ENCODE peak calls at places on chromosomes 13 and 19, in eight cellular contexts. E is transverse colon, I is foreskin keratinocyte, B is psoas muscle, Q is brain microvascular endothelial cell, U is progenitor cell of endocrine pancreas, V is GM12865, S is kidney epithelial cell. K is an unnamed sample.
A peak's percentile ranks its signal among the peaks of the same experiment; 100 is the strongest.

GRCh38 chr13:30745917-30746686 is 10.8 kb downstream of the ALOX5AP start:
- DNase-seq in E (peak; percentile 54), I (no peak), B (no peak), Q (no peak), U (no peak), V (no peak), S (no peak), K (no peak)

GRCh38 chr13:89740994-89741678 is 1606.4 kb upstream of the MIR17HG start:
- DNase-seq in E (no peak), I (no peak), B (no peak), Q (no peak), U (no peak), V (no peak), S (no peak), K (no peak)

GRCh38 chr19:38433268-38433733 is at the start of gene RYR1:
- DNase-seq in E (peak; percentile 40), I (no peak), B (peak; percentile 86), Q (peak; percentile 5), U (no peak), V (peak; percentile 30), S (no peak), K (peak; percentile 91)

GRCh38 chr19:48746738-48747575 is at the start of gene IZUMO1:
- DNase-seq in E (peak; percentile 57), I (peak; percentile 51), B (peak; percentile 77), Q (peak; percentile 94), U (peak; percentile 48), V (peak; percentile 40), S (peak; percentile 72), K (peak; percentile 84)

GRCh38 chr13:108496364-108497215 is 132.8 kb upstream of the MYO16 start:
- DNase-seq in E (no peak), I (peak; percentile 2), B (no peak), Q (no peak), U (no peak), V (no peak), S (no peak), K (peak; percentile 18)

GRCh38 chr19:51501594-51502263 is at the start of gene SIGLEC12:
- DNase-seq in E (peak; percentile 28), I (no peak), B (peak; percentile 21), Q (no peak), U (no peak), V (peak; percentile 9), S (no peak), K (peak; percentile 41)

GRCh38 chr19:387777-388176 is 21.2 kb downstream of the C2CD4C start:
- DNase-seq in E (no peak), I (no peak), B (no peak), Q (no peak), U (no peak), V (no peak), S (no peak), K (no peak)

GRCh38 chr13:112510002-112510780 is 77.8 kb downstream of the TUBGCP3 start:
- DNase-seq in E (no peak), I (peak; percentile 25), B (no peak), Q (peak; percentile 56), U (no peak), V (peak; percentile 38), S (peak; percentile 39), K (peak; percentile 45)

GRCh38 chr13:108968566-108968965 is 339.2 kb downstream of the MYO16 start:
- DNase-seq in E (no peak), I (no peak), B (no peak), Q (no peak), U (no peak), V (no peak), S (no peak), K (no peak)

GRCh38 chr13:32254416-32254815 is 60.7 kb downstream of the ZAR1L start:
- DNase-seq in E (no peak), I (no peak), B (no peak), Q (no peak), U (no peak), V (no peak), S (no peak), K (no peak)

GRCh38 chr13:50352720-50353491 is 337.7 kb downstream of the KCNRG start:
- DNase-seq in E (no peak), I (peak; percentile 7), B (no peak), Q (no peak), U (no peak), V (no peak), S (no peak), K (no peak)

GRCh38 chr13:86269511-86269910 is 470.3 kb upstream of the SLITRK6 start:
- DNase-seq in E (no peak), I (no peak), B (no peak), Q (no peak), U (no peak), V (no peak), S (no peak), K (no peak)

GRCh38 chr13:59368652-59369051 is 795.1 kb downstream of the DIAPH3 start:
- DNase-seq in E (no peak), I (no peak), B (no peak), Q (no peak), U (no peak), V (no peak), S (no peak), K (no peak)

GRCh38 chr19:18164072-18164471 is 9.5 kb upstream of the IFI30 start:
- DNase-seq in E (no peak), I (no peak), B (no peak), Q (no peak), U (no peak), V (no peak), S (no peak), K (no peak)

GRCh38 chr19:18160792-18161690 is 8.1 kb downstream of the PIK3R2 start:
- DNase-seq in E (peak; percentile 83), I (no peak), B (peak; percentile 79), Q (no peak), U (peak; percentile 74), V (peak; percentile 85), S (no peak), K (peak; percentile 95)

GRCh38 chr19:18159810-18160209 is 6.8 kb downstream of the PIK3R2 start:
- DNase-seq in E (no peak), I (no peak), B (no peak), Q (no peak), U (no peak), V (no peak), S (no peak), K (no peak)

GRCh38 chr19:18160441-18160791 is 7.5 kb downstream of the PIK3R2 start:
- DNase-seq in E (no peak), I (no peak), B (no peak), Q (no peak), U (no peak), V (no peak), S (no peak), K (no peak)

GRCh38 chr19:18161691-18162039 is 8.7 kb downstream of the PIK3R2 start:
- DNase-seq in E (no peak), I (no peak), B (no peak), Q (no peak), U (no peak), V (no peak), S (no peak), K (no peak)
- TF ChIP-seq CTCF in E (no peak), I (no peak), B (no peak), Q (no peak), U (no peak), V (no peak), S (no peak), K (no peak)

DNA sequence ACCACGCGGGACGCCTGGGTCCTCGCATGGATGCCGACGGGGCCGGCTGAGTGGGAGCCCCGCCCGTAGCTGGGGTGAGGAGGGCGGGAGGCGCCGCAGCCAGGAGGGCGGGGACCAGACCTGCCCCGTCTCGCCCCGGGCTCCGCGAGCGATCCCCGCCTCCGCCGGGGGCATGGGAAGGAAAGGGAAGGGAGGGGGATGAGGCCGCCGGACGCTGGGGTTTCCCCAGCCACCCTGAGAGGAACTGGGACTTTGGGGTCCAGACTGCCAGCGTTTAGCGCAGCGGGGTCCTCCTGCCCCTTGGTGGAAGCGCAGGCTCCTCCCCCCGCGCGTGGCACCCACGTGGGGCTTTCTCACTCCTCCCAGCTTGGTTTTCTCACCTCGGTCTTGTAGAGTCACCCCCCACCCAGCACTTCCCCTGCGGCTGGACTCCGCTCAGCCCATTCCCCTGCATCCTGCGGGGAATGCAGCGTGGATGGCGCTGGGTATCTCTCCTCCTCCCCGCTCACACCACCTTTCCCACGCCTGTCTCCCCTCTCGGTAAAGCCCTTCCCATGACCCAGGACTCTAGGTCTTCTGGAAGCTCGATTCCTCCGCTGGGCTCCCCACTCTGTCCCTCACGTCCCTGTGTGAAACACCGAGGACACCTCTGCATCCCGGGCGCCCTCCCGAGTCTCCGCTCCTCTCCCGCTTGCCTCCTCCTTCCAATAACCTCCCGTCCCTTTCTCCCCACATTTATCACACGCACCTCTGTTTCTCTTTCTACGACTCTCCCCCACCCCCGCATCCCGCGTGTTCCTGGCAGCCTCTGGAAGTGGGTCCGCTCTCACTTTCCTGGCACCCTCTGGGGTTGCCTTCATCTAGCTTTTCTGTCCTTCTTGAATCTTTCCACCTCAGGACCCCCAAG is 2.1 kb downstream of the TGFB1 start:
- DNase-seq in E (peak; percentile 79), I (peak; percentile 65), B (peak; percentile 70), Q (peak; percentile 28), U (no peak), V (peak; percentile 88), S (no peak), K (peak; percentile 87)
- TF ChIP-seq CTCF in E (no peak), I (no peak), B (no peak), Q (no peak), U (no peak), V (no peak), S (no peak), K (no peak)

GRCh38 chr13:27712421-27712820 is 79.9 kb upstream of the GSX1 start:
- DNase-seq in E (peak; percentile 16), I (no peak), B (no peak), Q (peak; percentile 3), U (no peak), V (no peak), S (no peak), K (peak; percentile 17)
- TF ChIP-seq CTCF in E (peak; percentile 27), I (peak; percentile 56), B (peak; percentile 34), Q (peak; percentile 43), U (peak; percentile 24), V (peak; percentile 5), S (peak; percentile 15), K (no peak)

GRCh38 chr19:2755448-2755705 is 15.6 kb upstream of the SLC39A3 start:
- DNase-seq in E (no peak), I (no peak), B (no peak), Q (no peak), U (no peak), V (no peak), S (no peak), K (no peak)

GRCh38 chr19:2754659-2755447 is 15.0 kb upstream of the SLC39A3 start:
- DNase-seq in E (no peak), I (no peak), B (no peak), Q (no peak), U (no peak), V (no peak), S (no peak), K (no peak)

GRCh38 chr19:2756921-2757881 is 17.4 kb upstream of the SLC39A3 start:
- DNase-seq in E (no peak), I (no peak), B (no peak), Q (no peak), U (no peak), V (no peak), S (no peak), K (no peak)

GRCh38 chr19:2755811-2756210 is 16.0 kb upstream of the SLC39A3 start:
- DNase-seq in E (no peak), I (no peak), B (no peak), Q (no peak), U (no peak), V (no peak), S (no peak), K (no peak)

DNA sequence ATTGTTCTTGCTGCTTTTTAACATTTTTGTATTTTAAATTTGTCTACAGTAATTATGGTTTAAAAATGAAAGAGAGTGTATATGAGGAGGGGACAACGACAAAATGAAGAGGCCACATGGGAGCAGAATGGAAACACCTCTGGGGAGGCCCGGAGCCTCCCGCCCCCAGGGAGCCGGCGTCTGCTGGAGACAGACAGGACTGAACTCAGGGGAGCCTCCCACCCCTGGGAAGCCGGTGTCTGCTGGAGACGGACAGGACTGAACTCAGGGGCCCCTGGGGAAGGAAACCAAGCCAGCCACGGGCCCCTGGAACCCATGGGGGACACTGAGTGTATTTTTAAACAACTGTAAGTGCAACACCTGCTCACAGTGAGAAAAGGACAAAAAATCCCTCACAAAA is 16.7 kb upstream of the SLC39A3 start:
- DNase-seq in E (no peak), I (no peak), B (no peak), Q (no peak), U (no peak), V (no peak), S (no peak), K (no peak)
- TF ChIP-seq CTCF in E (no peak), I (no peak), B (no peak), Q (no peak), U (no peak), V (no peak), S (no peak), K (no peak)